ENCODE peak calls at places on chromosomes 5 and 9, in seven cellular contexts. P, T, W, E, N, L and G are unnamed samples.
A peak's percentile ranks its signal among the peaks of the same experiment; 100 is the strongest.

GRCh38 chr5:107300928-107301327 is 369.8 kb downstream of the EFNA5 start:
- DNase-seq in P (no peak), T (no peak), W (no peak), E (no peak), N (no peak), L (no peak), G (peak; percentile 30)

GRCh38 chr9:120235081-120235480 is 344.9 kb downstream of the CDK5RAP2 start:
- DNase-seq in P (no peak), T (no peak), W (no peak), E (no peak), N (no peak), L (no peak), G (no peak)

GRCh38 chr9:5643005-5643624 is 14.2 kb downstream of the RIC1 start:
- DNase-seq in P (no peak), T (no peak), W (no peak), E (no peak), N (no peak), L (no peak), G (no peak)

GRCh38 chr5:141960018-141960417 is 2.0 kb upstream of the PCDH12 start:
- DNase-seq in P (no peak), T (no peak), W (no peak), E (peak; percentile 84), N (no peak), L (no peak), G (no peak)

GRCh38 chr5:53041071-53041692 is 52.0 kb downstream of the ITGA2 start:
- DNase-seq in P (no peak), T (no peak), W (no peak), E (no peak), N (no peak), L (peak; percentile 63), G (no peak)

GRCh38 chr9:134282138-134282650 is 44.1 kb upstream of the RXRA start:
- DNase-seq in P (no peak), T (no peak), W (no peak), E (no peak), N (no peak), L (no peak), G (no peak)

GRCh38 chr9:113274474-113275146 is 762 bp downstream of the CDC26 start:
- DNase-seq in P (no peak), T (peak; percentile 57), W (peak; percentile 80), E (no peak), N (peak; percentile 66), L (peak; percentile 28), G (peak; percentile 67)

GRCh38 chr5:170451764-170452365 is 52.0 kb upstream of the KCNIP1 start:
- DNase-seq in P (no peak), T (peak; percentile 83), W (peak; percentile 94), E (no peak), N (peak; percentile 28), L (peak; percentile 12), G (peak; percentile 66)

GRCh38 chr5:72477176-72477575 is 30.0 kb downstream of the ZNF366 start:
- DNase-seq in P (no peak), T (no peak), W (no peak), E (no peak), N (no peak), L (no peak), G (no peak)

GRCh38 chr9:93183663-93184438 is at the start of gene WNK2:
- DNase-seq in P (no peak), T (no peak), W (peak; percentile 89), E (no peak), N (peak; percentile 24), L (no peak), G (no peak)

DNA sequence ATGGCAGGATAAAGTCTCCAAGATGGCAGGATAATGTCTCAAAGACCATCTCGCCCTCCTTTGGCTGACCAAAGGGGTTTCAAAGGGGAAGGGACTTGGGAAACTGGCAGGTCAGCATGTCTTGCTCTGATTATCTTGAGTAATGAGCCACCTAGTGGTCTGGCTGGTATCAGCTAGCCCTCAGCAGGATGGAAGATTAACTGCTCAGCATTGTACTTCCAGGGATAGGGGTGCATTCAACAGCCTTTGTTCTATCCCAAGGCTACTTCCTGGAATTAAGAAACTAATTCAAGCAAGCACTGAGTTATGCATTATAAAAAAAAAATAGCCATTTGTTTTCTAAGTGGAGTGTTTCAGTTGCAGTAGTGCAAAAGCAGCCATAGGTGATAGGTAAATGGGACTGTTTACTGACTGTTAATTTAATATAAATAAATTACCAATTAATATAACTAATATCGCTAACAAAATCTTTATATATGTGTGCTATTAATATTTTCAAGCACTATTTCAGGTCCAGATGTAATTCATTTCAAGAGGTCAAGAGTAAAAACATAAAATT is 555.5 kb downstream of the CDH9 start:
- DNase-seq in P (no peak), T (peak; percentile 1), W (peak; percentile 63), E (no peak), N (peak; percentile 75), L (peak; percentile 6), G (peak; percentile 20)
- TF ChIP-seq CTCF in P (peak; percentile 54), T (peak; percentile 24), W (peak; percentile 83), E (no peak), N (peak; percentile 53), L (peak; percentile 44), G (peak; percentile 45)

GRCh38 chr5:30401479-30402058 is 791.9 kb upstream of the CDH6 start:
- DNase-seq in P (no peak), T (no peak), W (peak; percentile 5), E (no peak), N (peak; percentile 38), L (peak; percentile 66), G (peak; percentile 57)
- TF ChIP-seq CTCF in P (peak; percentile 42), T (no peak), W (peak; percentile 76), E (no peak), N (peak; percentile 18), L (peak; percentile 78), G (peak; percentile 62)

DNA sequence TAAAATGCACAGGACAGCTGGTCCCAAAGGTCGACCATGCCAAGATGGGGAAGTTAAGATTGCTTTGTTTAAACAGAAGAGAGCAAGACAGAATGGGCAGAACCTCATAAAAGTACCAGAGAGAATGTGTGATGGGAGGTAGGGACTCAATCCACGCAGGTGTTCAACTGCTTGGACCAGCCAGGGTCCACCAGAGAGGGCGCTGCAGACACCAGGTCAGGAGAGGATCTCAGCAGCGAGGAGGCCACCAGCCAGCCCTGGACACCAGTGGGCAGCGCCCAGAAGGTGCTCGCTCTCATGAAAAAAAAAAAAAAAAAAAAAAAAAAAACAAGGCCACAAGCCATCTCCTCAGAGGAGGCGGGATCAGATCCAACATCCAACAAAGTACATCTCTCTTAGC is 81.8 kb downstream of the SHC3 start:
- DNase-seq in P (no peak), T (no peak), W (no peak), E (no peak), N (no peak), L (no peak), G (no peak)
- TF ChIP-seq CTCF in P (no peak), T (no peak), W (no peak), E (no peak), N (no peak), L (peak; percentile 32), G (no peak)

GRCh38 chr5:75050415-75050814 is 1.9 kb downstream of the GCNT4 start:
- DNase-seq in P (no peak), T (peak; percentile 33), W (no peak), E (peak; percentile 69), N (peak; percentile 58), L (no peak), G (no peak)
- TF ChIP-seq CTCF in P (no peak), T (peak; percentile 46), W (no peak), E (no peak), N (no peak), L (peak; percentile 70), G (peak; percentile 57)

DNA sequence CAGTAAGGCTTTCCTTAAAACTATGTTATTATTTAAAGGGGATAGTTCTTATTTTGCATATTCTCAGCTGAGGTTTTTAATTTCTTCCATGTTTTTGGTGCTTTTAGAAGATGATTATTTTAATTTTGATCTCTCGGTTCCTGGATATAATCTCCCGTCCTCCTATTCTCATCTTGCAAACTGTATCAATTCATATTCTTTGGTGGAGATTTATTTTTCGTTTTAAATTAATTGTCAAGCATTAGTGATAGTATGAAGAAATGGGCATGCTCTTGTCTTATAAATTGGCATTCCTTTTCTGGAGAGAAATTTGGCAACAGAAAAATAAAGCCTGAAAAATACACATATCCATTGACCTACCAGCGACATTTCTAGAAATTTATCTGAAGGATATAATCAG is 15.5 kb upstream of the GNAQ start:
- DNase-seq in P (no peak), T (no peak), W (no peak), E (no peak), N (no peak), L (no peak), G (no peak)
- TF ChIP-seq CTCF in P (no peak), T (no peak), W (no peak), E (no peak), N (no peak), L (no peak), G (no peak)

GRCh38 chr5:176524987-176525386 is 12.2 kb downstream of the RNF44 start:
- DNase-seq in P (no peak), T (no peak), W (no peak), E (no peak), N (no peak), L (no peak), G (no peak)
- TF ChIP-seq CTCF in P (no peak), T (no peak), W (no peak), E (no peak), N (no peak), L (no peak), G (no peak)

DNA sequence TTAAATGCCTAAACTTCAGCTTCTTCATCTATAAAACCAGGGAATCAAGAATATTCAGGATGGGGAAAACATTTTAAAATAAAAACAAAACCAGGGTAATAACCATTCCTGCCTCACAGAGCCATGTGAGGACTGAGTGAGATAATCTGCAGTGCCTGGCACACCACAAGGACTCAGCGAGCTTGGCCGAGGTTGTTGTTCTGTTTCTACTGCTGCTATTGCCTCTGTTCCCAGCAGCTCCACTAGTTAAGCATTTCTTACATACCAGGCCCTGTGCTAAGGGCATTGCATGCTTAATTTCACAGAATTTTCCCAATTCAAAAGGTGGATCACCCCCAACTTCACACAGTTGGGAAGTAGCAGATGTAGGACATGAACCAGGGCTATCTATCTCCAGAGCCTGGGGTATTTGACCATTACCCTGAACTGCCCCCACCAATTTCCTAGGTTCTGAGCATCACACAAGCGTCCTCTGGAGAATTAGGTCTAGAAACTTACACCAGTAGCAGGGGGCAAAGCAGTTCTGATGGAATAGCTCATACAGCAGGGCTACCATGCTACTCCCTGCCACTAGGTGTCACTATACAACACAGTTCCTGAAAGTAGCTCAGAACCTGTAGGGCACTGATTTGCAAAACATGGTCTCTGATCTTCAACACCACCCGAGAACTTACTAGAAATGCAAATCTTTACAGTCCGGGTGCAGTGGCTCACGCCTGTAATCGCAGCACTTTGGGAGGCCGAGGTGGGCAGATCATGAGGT is 74.3 kb downstream of the LRSAM1 start:
- DNase-seq in P (no peak), T (peak; percentile 80), W (no peak), E (no peak), N (peak; percentile 71), L (peak; percentile 68), G (no peak)
- TF ChIP-seq CTCF in P (peak; percentile 69), T (peak; percentile 77), W (no peak), E (peak; percentile 18), N (peak; percentile 37), L (peak; percentile 78), G (peak; percentile 60)